ENCODE peak calls at places on chromosomes 4 and X, in six cellular contexts. Q is posterior vena cava; U is ecto neural progenitor cell; J is AG04450; W is CD4-positive, alpha-beta T cell; V is brain microvascular endothelial cell. C is an unnamed sample.

GRCh38 chrX:101417981-101418841 is 10.2 kb downstream of the HNRNPH2 start:
- DNase-seq in Q (peak; percentile 90), U (peak; percentile 78), J (no peak), W (no peak), V (no peak), C (no peak)

GRCh38 chr4:179941911-179942310 is 2301.3 kb upstream of the TENM3 start:
- DNase-seq in Q (no peak), U (no peak), J (no peak), W (no peak), V (no peak), C (no peak)

GRCh38 chr4:138673053-138673452 is 342.5 kb upstream of the NOCT start:
- DNase-seq in Q (no peak), U (no peak), J (no peak), W (no peak), V (peak; percentile 62), C (no peak)

GRCh38 chr4:76663794-76664193 is 228.8 kb downstream of the SHROOM3 start:
- DNase-seq in Q (no peak), U (no peak), J (no peak), W (no peak), V (no peak), C (no peak)

GRCh38 chrX:8284131-8284530 is 113.1 kb upstream of the VCX2 start:
- DNase-seq in Q (no peak), U (no peak), J (no peak), W (no peak), V (no peak), C (no peak)

GRCh38 chr4:57064811-57065711 is 45.1 kb downstream of the IGFBP7 start:
- DNase-seq in Q (peak; percentile 94), U (no peak), J (peak; percentile 84), W (no peak), V (peak; percentile 94), C (no peak)

GRCh38 chr4:168743576-168743975 is 246.7 kb downstream of the PALLD start:
- DNase-seq in Q (no peak), U (no peak), J (peak; percentile 74), W (no peak), V (peak; percentile 64), C (no peak)

GRCh38 chrX:76248901-76249300 is 76.0 kb downstream of the PBDC1 start:
- DNase-seq in Q (no peak), U (no peak), J (no peak), W (no peak), V (no peak), C (no peak)

GRCh38 chr4:78720994-78721677 is 55.0 kb upstream of the BMP2K start:
- DNase-seq in Q (no peak), U (no peak), J (no peak), W (no peak), V (no peak), C (no peak)

GRCh38 chr4:40918330-40918729 is 168.6 kb downstream of the NSUN7 start:
- DNase-seq in Q (peak; percentile 90), U (no peak), J (peak; percentile 41), W (no peak), V (peak; percentile 66), C (no peak)

GRCh38 chr4:1777822-1778641 is 15.1 kb upstream of the FGFR3 start:
- DNase-seq in Q (no peak), U (peak; percentile 97), J (no peak), W (no peak), V (peak; percentile 10), C (no peak)

GRCh38 chr4:3253808-3254207 is 4.8 kb downstream of the MSANTD1 start:
- DNase-seq in Q (peak; percentile 52), U (no peak), J (no peak), W (no peak), V (no peak), C (no peak)

GRCh38 chr4:26385690-26386089 is 64.9 kb downstream of the RBPJ start:
- DNase-seq in Q (no peak), U (no peak), J (no peak), W (no peak), V (peak; percentile 11), C (no peak)

GRCh38 chrX:151754042-151754419 is 19.5 kb downstream of the CNGA2 start:
- DNase-seq in Q (no peak), U (no peak), J (peak; percentile 11), W (no peak), V (peak; percentile 79), C (no peak)

GRCh38 chr4:82842593-82842992 is 44.0 kb upstream of the SCD5 start:
- DNase-seq in Q (no peak), U (no peak), J (no peak), W (no peak), V (peak; percentile 28), C (no peak)

GRCh38 chr4:76252271-76252653 is 741 bp downstream of the FAM47E start:
- DNase-seq in Q (no peak), U (no peak), J (no peak), W (no peak), V (no peak), C (no peak)

GRCh38 chr4:74202062-74202586 is 44.2 kb downstream of the MTHFD2L start:
- DNase-seq in Q (no peak), U (no peak), J (no peak), W (no peak), V (no peak), C (no peak)

GRCh38 chr4:26330186-26330787 is 9.5 kb downstream of the RBPJ start:
- DNase-seq in Q (no peak), U (no peak), J (no peak), W (no peak), V (peak; percentile 69), C (peak; percentile 51)

GRCh38 chr4:37994569-37994968 is 34.4 kb downstream of the PTTG2 start:
- DNase-seq in Q (no peak), U (no peak), J (no peak), W (no peak), V (no peak), C (no peak)

GRCh38 chrX:30741545-30741944 is 88.3 kb downstream of the GK start:
- DNase-seq in Q (no peak), U (no peak), J (no peak), W (no peak), V (no peak), C (no peak)

GRCh38 chr4:28357985-28358384 is 1497.3 kb downstream of the STIM2 start:
- DNase-seq in Q (no peak), U (peak; percentile 51), J (no peak), W (no peak), V (no peak), C (no peak)